ENCODE peak calls at places on chromosome 9, in seven cellular contexts. U is neural crest cell; E is GM20000; O is activated CD4-positive, alpha-beta T cell treated with anti-CD3 and anti-CD28 coated beads for 48 hours; V is HT1080; H is H7; G is adrenal gland. R is an unnamed sample.

GRCh38 chr9:82148849-82149544 is 160.4 kb downstream of the SPATA31D1 start:
- DNase-seq in U (no peak), V (no peak), G (no peak), O (no peak), E (no peak), H (no peak), R (no peak)

GRCh38 chr9:129752915-129753724 is at the start of gene PTGES:
- DNase-seq in V (peak; percentile 51), O (peak; percentile 59), E (peak; percentile 56), H (peak; percentile 90), U (peak; percentile 65), G (peak; percentile 72), R (peak; percentile 32)

GRCh38 chr9:34454571-34455065 is 3.8 kb downstream of the FAM219A start:
- DNase-seq in E (no peak), V (peak; percentile 83), H (peak; percentile 47), U (no peak), O (peak; percentile 66), G (no peak), R (no peak)

GRCh38 chr9:124452841-124453585 is 2.8 kb downstream of the ADGRD2 start:
- DNase-seq in H (no peak), V (no peak), U (no peak), E (peak; percentile 31), O (no peak), G (no peak), R (no peak)

GRCh38 chr9:113474372-113474771 is 10.8 kb downstream of the RGS3 start:
- DNase-seq in U (no peak), G (no peak), E (no peak), O (no peak), H (no peak), V (no peak), R (no peak)

GRCh38 chr9:82363666-82364065 is 375.1 kb downstream of the SPATA31D1 start:
- DNase-seq in V (no peak), U (no peak), G (no peak), E (no peak), O (no peak), H (no peak), R (no peak)

GRCh38 chr9:3751125-3751758 is 225.4 kb upstream of the RFX3 start:
- DNase-seq in E (no peak), H (no peak), V (peak; percentile 73), U (no peak), O (no peak), G (no peak), R (no peak)

GRCh38 chr9:74643303-74643933 is 146.3 kb downstream of the RORB start:
- DNase-seq in G (no peak), E (no peak), U (no peak), H (no peak), V (no peak), O (no peak), R (peak; percentile 3)

GRCh38 chr9:126517751-126518261 is 95.9 kb upstream of the LMX1B start:
- DNase-seq in E (no peak), G (no peak), V (no peak), O (no peak), H (no peak), U (no peak), R (no peak)

GRCh38 chr9:36858805-36859375 is 175.2 kb downstream of the PAX5 start:
- DNase-seq in V (no peak), U (no peak), O (no peak), E (no peak), G (no peak), H (no peak), R (no peak)

GRCh38 chr9:36471359-36471758 is 71.3 kb upstream of the RNF38 start:
- DNase-seq in V (no peak), E (no peak), O (no peak), U (no peak), G (no peak), H (no peak), R (no peak)

GRCh38 chr9:36835271-36835996 is 198.6 kb downstream of the PAX5 start:
- DNase-seq in U (no peak), H (no peak), E (no peak), V (no peak), G (no peak), O (no peak), R (no peak)

GRCh38 chr9:123483191-123483803 is 127.3 kb downstream of the CRB2 start:
- DNase-seq in V (no peak), E (no peak), O (no peak), G (no peak), H (peak; percentile 31), U (no peak), R (peak; percentile 23)

GRCh38 chr9:127637322-127637847 is 25.3 kb downstream of the STXBP1 start:
- DNase-seq in V (peak; percentile 51), G (peak; percentile 61), O (no peak), H (no peak), E (no peak), U (no peak), R (peak; percentile 84)

GRCh38 chr9:93288341-93288740 is 104.4 kb downstream of the WNK2 start:
- DNase-seq in U (no peak), E (peak; percentile 18), O (no peak), G (no peak), H (peak; percentile 66), V (no peak), R (no peak)

GRCh38 chr9:13988944-13989343 is 325.0 kb downstream of the NFIB start:
- DNase-seq in H (no peak), U (no peak), G (no peak), V (no peak), E (no peak), O (no peak), R (no peak)

GRCh38 chr9:35520404-35520790 is 30.5 kb downstream of the RUSC2 start:
- DNase-seq in G (no peak), V (no peak), H (no peak), O (no peak), U (no peak), E (no peak), R (no peak)

GRCh38 chr9:91361294-91362201 is at the start of gene AUH:
- DNase-seq in V (peak; percentile 58), G (peak; percentile 83), H (peak; percentile 97), U (peak; percentile 85), E (peak; percentile 96), O (peak; percentile 91), R (peak; percentile 84)

GRCh38 chr9:109031241-109031640 is 17.9 kb upstream of the CTNNAL1 start:
- DNase-seq in H (no peak), O (no peak), U (no peak), V (no peak), E (no peak), G (no peak), R (no peak)

GRCh38 chr9:76352026-76352620 is 42.1 kb downstream of the RFK start:
- DNase-seq in U (no peak), G (no peak), E (no peak), O (no peak), V (no peak), H (no peak), R (no peak)

GRCh38 chr9:6428940-6429889 is 16.2 kb downstream of the UHRF2 start:
- DNase-seq in U (no peak), E (peak; percentile 26), O (no peak), V (no peak), G (no peak), H (no peak), R (peak; percentile 18)

GRCh38 chr9:134632329-134632728 is 9.3 kb upstream of the COL5A1 start:
- DNase-seq in G (no peak), O (no peak), V (no peak), E (no peak), H (peak; percentile 34), U (no peak), R (no peak)

GRCh38 chr9:133665535-133665934 is 29.4 kb downstream of the DBH start:
- DNase-seq in E (no peak), H (no peak), V (no peak), O (no peak), U (no peak), G (no peak), R (no peak)

GRCh38 chr9:133762488-133763271 is 24.5 kb upstream of the SARDH start:
- DNase-seq in O (no peak), H (peak; percentile 55), G (no peak), V (no peak), U (no peak), E (no peak), R (no peak)

GRCh38 chr9:114538241-114538640 is 33.0 kb upstream of the WHRN start:
- DNase-seq in V (peak; percentile 40), E (no peak), U (no peak), O (peak; percentile 43), H (peak; percentile 60), G (no peak), R (peak; percentile 90)

GRCh38 chr9:89710689-89711088 is 105.9 kb downstream of the GADD45G start:
- DNase-seq in E (no peak), H (no peak), U (no peak), G (no peak), V (peak; percentile 10), O (no peak), R (no peak)

GRCh38 chr9:114117996-114118830 is 19.1 kb upstream of the KIF12 start:
- DNase-seq in G (no peak), E (no peak), H (peak; percentile 59), V (no peak), O (no peak), U (no peak), R (peak; percentile 23)

GRCh38 chr9:2700398-2700797 is 16.9 kb upstream of the KCNV2 start:
- DNase-seq in E (no peak), V (no peak), G (no peak), H (no peak), U (no peak), O (no peak), R (no peak)

GRCh38 chr9:126015446-126015845 is 268.3 kb downstream of the PBX3 start:
- DNase-seq in H (no peak), U (no peak), E (no peak), V (no peak), G (no peak), O (no peak), R (no peak)

GRCh38 chr9:3332802-3333201 is 193.0 kb downstream of the RFX3 start:
- DNase-seq in O (no peak), H (no peak), E (no peak), G (no peak), V (no peak), U (no peak), R (no peak)

GRCh38 chr9:124392855-124393460 is 22.3 kb downstream of the PSMB7 start:
- DNase-seq in U (peak; percentile 26), O (no peak), V (peak; percentile 99), H (peak; percentile 61), E (no peak), G (peak; percentile 68), R (no peak)

GRCh38 chr9:6910032-6910431 is 152.3 kb downstream of the KDM4C start:
- DNase-seq in U (no peak), H (no peak), E (no peak), V (peak; percentile 7), G (no peak), O (no peak), R (no peak)

GRCh38 chr9:14893280-14893679 is 16.9 kb downstream of the FREM1 start:
- DNase-seq in U (no peak), O (no peak), E (no peak), G (no peak), H (no peak), V (no peak), R (peak; percentile 60)

GRCh38 chr9:130770093-130770492 is 65.0 kb upstream of the ABL1 start:
- DNase-seq in U (no peak), E (no peak), H (no peak), O (no peak), G (no peak), V (no peak), R (no peak)

GRCh38 chr9:114677418-114677817 is 4.6 kb downstream of the TEX48 start:
- DNase-seq in H (no peak), V (peak; percentile 97), U (no peak), E (no peak), G (no peak), O (peak; percentile 43), R (no peak)

GRCh38 chr9:85723220-85723619 is 18.5 kb downstream of the AGTPBP1 start:
- DNase-seq in V (peak; percentile 42), U (peak; percentile 60), H (no peak), E (no peak), G (no peak), O (peak; percentile 17), R (no peak)

GRCh38 chr9:124527781-124528180 is 20.6 kb upstream of the NR5A1 start:
- DNase-seq in G (no peak), V (peak; percentile 49), H (no peak), U (no peak), E (no peak), O (no peak), R (no peak)